ENCODE peak calls at places on chromosomes 4 and X, in five cellular contexts. One of them, this sample, is unnamed.

GRCh38 chr4:95388911-95389310 is 159.9 kb downstream of the UNC5C start:
- DNase-seq in hepatocyte: no peak
- DNase-seq in A549: no peak
- DNase-seq in keratinocyte: no peak
- DNase-seq in thyroid gland: no peak
- DNase-seq in this sample: no peak

GRCh38 chrX:1389181-1389992 is 2.5 kb downstream of the SLC25A6 start:
- DNase-seq in hepatocyte: no peak
- DNase-seq in A549: no peak
- DNase-seq in keratinocyte: no peak
- DNase-seq in thyroid gland: no peak
- DNase-seq in this sample: peak; percentile 32

GRCh38 chr4:158444621-158445020 is 77.1 kb upstream of the RXFP1 start:
- DNase-seq in hepatocyte: no peak
- DNase-seq in A549: no peak
- DNase-seq in keratinocyte: no peak
- DNase-seq in thyroid gland: no peak
- DNase-seq in this sample: no peak

GRCh38 chrX:17475820-17476219 is 100.8 kb downstream of the NHS start:
- DNase-seq in hepatocyte: no peak
- DNase-seq in A549: no peak
- DNase-seq in keratinocyte: no peak
- DNase-seq in thyroid gland: no peak
- DNase-seq in this sample: no peak

GRCh38 chr4:2132438-2132837 is 73.3 kb downstream of the NAT8L start:
- DNase-seq in hepatocyte: no peak
- DNase-seq in A549: no peak
- DNase-seq in keratinocyte: no peak
- DNase-seq in thyroid gland: no peak
- DNase-seq in this sample: no peak

GRCh38 chr4:61200991-61201526 is 933 bp downstream of the ADGRL3 start:
- DNase-seq in hepatocyte: peak; percentile 53
- DNase-seq in A549: no peak
- DNase-seq in keratinocyte: no peak
- DNase-seq in thyroid gland: no peak
- DNase-seq in this sample: peak; percentile 61

GRCh38 chrX:776529-777230 is 146.1 kb downstream of the SHOX start:
- DNase-seq in hepatocyte: peak; percentile 26
- DNase-seq in A549: no peak
- DNase-seq in keratinocyte: no peak
- DNase-seq in thyroid gland: no peak
- DNase-seq in this sample: no peak

GRCh38 chr4:109877400-109877799 is 29.5 kb downstream of the LRIT3 start:
- DNase-seq in hepatocyte: no peak
- DNase-seq in A549: no peak
- DNase-seq in keratinocyte: no peak
- DNase-seq in thyroid gland: no peak
- DNase-seq in this sample: no peak

GRCh38 chr4:1201851-1202525 is 29.6 kb upstream of the SPON2 start:
- DNase-seq in hepatocyte: peak; percentile 69
- DNase-seq in A549: no peak
- DNase-seq in keratinocyte: no peak
- DNase-seq in thyroid gland: no peak
- DNase-seq in this sample: peak; percentile 76

GRCh38 chr4:123994917-123995316 is 598.3 kb downstream of the SPRY1 start:
- DNase-seq in hepatocyte: no peak
- DNase-seq in A549: no peak
- DNase-seq in keratinocyte: no peak
- DNase-seq in thyroid gland: no peak
- DNase-seq in this sample: no peak

GRCh38 chr4:6943012-6943869 is 33.6 kb downstream of the TBC1D14 start:
- DNase-seq in hepatocyte: no peak
- DNase-seq in A549: no peak
- DNase-seq in keratinocyte: no peak
- DNase-seq in thyroid gland: no peak
- DNase-seq in this sample: no peak

GRCh38 chrX:8204169-8204935 is 33.3 kb upstream of the VCX2 start:
- DNase-seq in hepatocyte: no peak
- DNase-seq in A549: no peak
- DNase-seq in keratinocyte: no peak
- DNase-seq in thyroid gland: no peak
- DNase-seq in this sample: no peak

GRCh38 chrX:118528089-118528753 is 32.6 kb downstream of the DOCK11 start:
- DNase-seq in hepatocyte: no peak
- DNase-seq in A549: no peak
- DNase-seq in keratinocyte: no peak
- DNase-seq in thyroid gland: no peak
- DNase-seq in this sample: no peak

GRCh38 chr4:76199664-76200211 is 13.9 kb downstream of the SCARB2 start:
- DNase-seq in hepatocyte: no peak
- DNase-seq in A549: no peak
- DNase-seq in keratinocyte: no peak
- DNase-seq in thyroid gland: peak; percentile 35
- DNase-seq in this sample: no peak

GRCh38 chr4:105978684-105979296 is 83.5 kb downstream of the NPNT start:
- DNase-seq in hepatocyte: no peak
- DNase-seq in A549: no peak
- DNase-seq in keratinocyte: no peak
- DNase-seq in thyroid gland: peak; percentile 23
- DNase-seq in this sample: no peak

GRCh38 chr4:105520819-105521790 is 31.3 kb upstream of the ARHGEF38 start:
- DNase-seq in hepatocyte: peak; percentile 63
- DNase-seq in A549: peak; percentile 21
- DNase-seq in keratinocyte: no peak
- DNase-seq in thyroid gland: peak; percentile 53
- DNase-seq in this sample: no peak

GRCh38 chrX:54357414-54358377 is at the start of gene WNK3:
- DNase-seq in hepatocyte: peak; percentile 91
- DNase-seq in A549: peak; percentile 35
- DNase-seq in keratinocyte: no peak
- DNase-seq in thyroid gland: peak; percentile 83
- DNase-seq in this sample: peak; percentile 68

GRCh38 chr4:7647932-7648812 is 213.4 kb upstream of the PSAPL1 start:
- DNase-seq in hepatocyte: peak; percentile 25
- DNase-seq in A549: no peak
- DNase-seq in keratinocyte: no peak
- DNase-seq in thyroid gland: no peak
- DNase-seq in this sample: peak; percentile 83

GRCh38 chrX:38891641-38892413 is 90.6 kb downstream of the MID1IP1 start:
- DNase-seq in hepatocyte: no peak
- DNase-seq in A549: no peak
- DNase-seq in keratinocyte: no peak
- DNase-seq in thyroid gland: no peak
- DNase-seq in this sample: no peak

GRCh38 chrX:24828147-24828546 is 134.4 kb downstream of the POLA1 start:
- DNase-seq in hepatocyte: peak; percentile 8
- DNase-seq in A549: no peak
- DNase-seq in keratinocyte: no peak
- DNase-seq in thyroid gland: no peak
- DNase-seq in this sample: no peak

GRCh38 chr4:42104521-42104920 is 47.9 kb downstream of the BEND4 start:
- DNase-seq in hepatocyte: no peak
- DNase-seq in A549: no peak
- DNase-seq in keratinocyte: no peak
- DNase-seq in thyroid gland: no peak
- DNase-seq in this sample: no peak

GRCh38 chr4:118417325-118417724 is 64.5 kb upstream of the PRSS12 start:
- DNase-seq in hepatocyte: no peak
- DNase-seq in A549: no peak
- DNase-seq in keratinocyte: peak; percentile 92
- DNase-seq in thyroid gland: no peak
- DNase-seq in this sample: no peak

GRCh38 chrX:19705196-19705769 is 182.1 kb downstream of the SH3KBP1 start:
- DNase-seq in hepatocyte: no peak
- DNase-seq in A549: no peak
- DNase-seq in keratinocyte: no peak
- DNase-seq in thyroid gland: no peak
- DNase-seq in this sample: no peak

GRCh38 chr4:4860381-4860802 is 927 bp downstream of the MSX1 start:
- DNase-seq in hepatocyte: peak; percentile 22
- DNase-seq in A549: peak; percentile 60
- DNase-seq in keratinocyte: no peak
- DNase-seq in thyroid gland: no peak
- DNase-seq in this sample: no peak

GRCh38 chrX:21926116-21926515 is 14.4 kb upstream of the SMS start:
- DNase-seq in hepatocyte: no peak
- DNase-seq in A549: no peak
- DNase-seq in keratinocyte: no peak
- DNase-seq in thyroid gland: no peak
- DNase-seq in this sample: no peak

GRCh38 chr4:139599594-139600374 is 43.8 kb upstream of the SETD7 start:
- DNase-seq in hepatocyte: no peak
- DNase-seq in A549: peak; percentile 80
- DNase-seq in keratinocyte: no peak
- DNase-seq in thyroid gland: no peak
- DNase-seq in this sample: no peak

GRCh38 chrX:22800806-22801205 is 199.0 kb upstream of the DDX53 start:
- DNase-seq in hepatocyte: no peak
- DNase-seq in A549: no peak
- DNase-seq in keratinocyte: no peak
- DNase-seq in thyroid gland: no peak
- DNase-seq in this sample: no peak

GRCh38 chr4:132982151-132982550 is 166.9 kb upstream of the PCDH10 start:
- DNase-seq in hepatocyte: no peak
- DNase-seq in A549: no peak
- DNase-seq in keratinocyte: no peak
- DNase-seq in thyroid gland: no peak
- DNase-seq in this sample: no peak

DNA sequence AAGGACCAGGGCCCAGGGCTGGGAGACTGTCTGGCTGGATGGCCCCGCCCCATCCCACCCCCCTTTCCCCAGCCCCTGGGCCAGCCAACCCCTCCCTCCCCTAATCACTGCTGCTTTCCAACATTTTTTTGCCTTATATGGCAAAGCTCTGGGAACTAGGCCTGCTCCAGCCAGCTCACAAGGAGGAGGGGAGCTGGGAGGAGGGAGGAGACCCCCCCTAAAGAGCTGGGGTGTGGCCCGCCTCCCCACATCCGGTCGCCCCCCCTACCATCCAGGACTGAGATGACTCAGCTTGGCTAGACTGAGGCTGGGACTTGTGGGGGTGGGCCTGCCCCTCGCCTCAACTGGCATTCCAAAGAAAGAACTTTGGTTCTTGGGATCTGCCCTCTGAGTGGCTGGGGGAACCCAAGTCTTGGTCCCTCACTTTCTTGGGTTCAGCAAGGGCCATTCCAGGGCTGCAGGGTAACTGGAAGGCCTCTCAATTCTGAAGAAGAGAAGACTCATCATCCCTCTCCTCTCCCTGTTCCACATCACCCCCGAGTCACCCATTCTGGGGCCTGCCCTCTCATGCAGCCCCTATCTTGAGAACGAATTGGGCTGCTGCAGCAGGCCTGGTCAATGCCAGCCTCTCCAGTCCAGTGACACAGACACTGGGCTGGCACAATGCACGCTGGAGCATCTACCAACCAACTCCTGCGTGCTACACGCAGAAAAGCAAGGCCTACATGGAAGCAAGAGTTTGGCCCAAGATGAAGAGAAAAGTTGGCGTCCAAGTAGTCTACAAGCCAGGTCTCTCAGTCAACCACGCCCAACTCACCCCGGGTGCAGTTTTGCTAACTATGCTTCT is 4.8 kb downstream of the FLNA start:
- DNase-seq in hepatocyte: peak; percentile 89
- DNase-seq in A549: peak; percentile 55
- DNase-seq in keratinocyte: peak; percentile 65
- DNase-seq in thyroid gland: peak; percentile 71
- DNase-seq in this sample: peak; percentile 88
- H3K9me3 ChIP-seq in hepatocyte: no peaks in the 10 kb centered on the region
- H3K9me3 ChIP-seq in A549: no peaks in the 10 kb centered on the region
- H3K9me3 ChIP-seq in keratinocyte: peaks cover 2% of the 10 kb centered on the region
- H3K9me3 ChIP-seq in thyroid gland: no peaks in the 10 kb centered on the region
- H3K9me3 ChIP-seq in this sample: no peaks in the 10 kb centered on the region

GRCh38 chr4:85573270-85573669 is 98.3 kb downstream of the ARHGAP24 start:
- DNase-seq in hepatocyte: no peak
- DNase-seq in A549: no peak
- DNase-seq in keratinocyte: no peak
- DNase-seq in thyroid gland: no peak
- DNase-seq in this sample: no peak

GRCh38 chr4:85569730-85570299 is 94.9 kb downstream of the ARHGAP24 start:
- DNase-seq in hepatocyte: no peak
- DNase-seq in A549: no peak
- DNase-seq in keratinocyte: no peak
- DNase-seq in thyroid gland: no peak
- DNase-seq in this sample: no peak

GRCh38 chr4:85565761-85566480 is 91.0 kb downstream of the ARHGAP24 start:
- DNase-seq in hepatocyte: no peak
- DNase-seq in A549: no peak
- DNase-seq in keratinocyte: no peak
- DNase-seq in thyroid gland: no peak
- DNase-seq in this sample: no peak

GRCh38 chr4:85571008-85571407 is 96.1 kb downstream of the ARHGAP24 start:
- DNase-seq in hepatocyte: no peak
- DNase-seq in A549: no peak
- DNase-seq in keratinocyte: no peak
- DNase-seq in thyroid gland: no peak
- DNase-seq in this sample: no peak

DNA sequence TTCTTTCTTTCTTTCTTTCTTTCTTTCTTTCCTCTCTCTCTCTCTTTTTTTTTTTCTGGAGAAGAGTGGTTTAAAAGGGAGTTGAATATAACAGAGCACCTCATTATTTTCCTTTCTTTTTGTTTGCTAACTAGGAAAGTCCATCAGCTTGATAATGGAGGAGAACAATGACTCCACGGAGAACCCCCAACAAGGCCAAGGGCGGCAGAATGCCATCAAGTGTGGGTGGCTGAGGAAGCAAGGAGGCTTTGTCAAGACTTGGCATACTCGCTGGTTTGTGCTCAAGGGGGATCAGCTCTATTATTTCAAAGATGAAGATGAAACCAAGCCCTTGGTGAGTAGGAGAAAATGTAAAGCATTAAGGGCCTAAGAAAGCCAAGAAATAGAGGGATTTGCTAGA is 95.4 kb downstream of the ARHGAP24 start:
- DNase-seq in hepatocyte: no peak
- DNase-seq in A549: no peak
- DNase-seq in keratinocyte: no peak
- DNase-seq in thyroid gland: no peak
- DNase-seq in this sample: no peak
- TF ChIP-seq CTCF in hepatocyte: no peak
- TF ChIP-seq CTCF in A549: no peak
- TF ChIP-seq CTCF in keratinocyte: no peak
- TF ChIP-seq CTCF in thyroid gland: no peak
- TF ChIP-seq CTCF in this sample: no peak

GRCh38 chrX:34053931-34054330 is 78.2 kb downstream of the FAM47A start:
- DNase-seq in hepatocyte: no peak
- DNase-seq in A549: no peak
- DNase-seq in keratinocyte: no peak
- DNase-seq in thyroid gland: no peak
- DNase-seq in this sample: no peak
- H3K9me3 ChIP-seq in hepatocyte: no peaks in the 10 kb centered on the region
- H3K9me3 ChIP-seq in A549: no peaks in the 10 kb centered on the region
- H3K9me3 ChIP-seq in keratinocyte: no peaks in the 10 kb centered on the region
- H3K9me3 ChIP-seq in thyroid gland: no peaks in the 10 kb centered on the region
- H3K9me3 ChIP-seq in this sample: no peaks in the 10 kb centered on the region

DNA sequence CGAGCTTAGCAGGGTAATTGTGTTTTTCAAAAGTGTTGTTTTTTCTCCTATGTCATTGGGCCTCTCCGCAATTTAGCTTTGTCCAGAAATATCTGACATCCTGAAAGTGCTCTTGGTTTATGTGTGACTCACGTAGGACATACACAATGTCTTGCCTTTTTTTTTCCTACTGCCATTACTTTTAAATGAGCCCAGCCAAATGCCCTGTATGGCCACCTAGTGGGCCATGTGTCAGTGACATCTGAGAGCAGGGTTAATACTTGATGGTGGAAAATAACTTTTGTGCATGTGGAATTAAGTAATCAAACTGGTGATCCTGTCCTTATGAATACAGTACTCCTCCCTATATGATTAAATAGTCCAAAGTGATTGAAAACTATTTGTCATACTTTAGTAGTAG is 1411.1 kb upstream of the TENM3 start:
- DNase-seq in hepatocyte: no peak
- DNase-seq in A549: no peak
- DNase-seq in keratinocyte: no peak
- DNase-seq in thyroid gland: no peak
- DNase-seq in this sample: no peak
- TF ChIP-seq CTCF in hepatocyte: no peak
- TF ChIP-seq CTCF in A549: no peak
- TF ChIP-seq CTCF in keratinocyte: no peak
- TF ChIP-seq CTCF in thyroid gland: no peak
- TF ChIP-seq CTCF in this sample: no peak